ENCODE peak calls at places on chromosomes 6 and 20, in five cellular contexts. R is H1, B is HCT116, I is skeletal muscle cell, W is left cardiac atrium. E is an unnamed sample.

GRCh38 chr6:3859878-3860552 is 10.8 kb downstream of the FAM50B start:
- DNase-seq in B (no peak), R (no peak), W (no peak), I (no peak), E (no peak)

GRCh38 chr6:14732845-14733757 is 512.8 kb upstream of the JARID2 start:
- DNase-seq in B (peak; percentile 79), R (no peak), W (no peak), I (no peak), E (peak; percentile 38)

GRCh38 chr20:20440473-20440872 is 72.6 kb downstream of the INSM1 start:
- DNase-seq in I (no peak), B (no peak), R (no peak), W (no peak), E (no peak)

GRCh38 chr6:136757150-136757549 is 35.1 kb downstream of the MAP3K5 start:
- DNase-seq in R (no peak), B (no peak), I (no peak), W (no peak), E (no peak)

GRCh38 chr6:90765491-90765890 is 178.6 kb upstream of the MAP3K7 start:
- DNase-seq in W (no peak), B (no peak), I (no peak), R (no peak), E (no peak)

GRCh38 chr20:34943808-34944568 is 11.6 kb downstream of the GSS start:
- DNase-seq in W (no peak), B (peak; percentile 16), I (peak; percentile 53), R (no peak), E (peak; percentile 44)

GRCh38 chr6:41464019-41464418 is 82.2 kb upstream of the FOXP4 start:
- DNase-seq in B (no peak), W (no peak), I (no peak), R (no peak), E (no peak)

GRCh38 chr20:50260480-50261221 is 70.0 kb downstream of the CEBPB start:
- DNase-seq in W (no peak), B (no peak), I (no peak), R (no peak), E (no peak)

GRCh38 chr6:85458184-85458583 is 8.3 kb downstream of the NT5E start:
- DNase-seq in W (no peak), R (no peak), I (no peak), B (no peak), E (no peak)

GRCh38 chr6:132569170-132569569 is 952 bp upstream of the TAAR6 start:
- DNase-seq in R (no peak), W (no peak), B (no peak), I (no peak), E (no peak)

GRCh38 chr6:30130887-30131862 is 4.8 kb upstream of the TRIM40 start:
- DNase-seq in R (peak; percentile 55), I (peak; percentile 55), B (peak; percentile 76), W (peak; percentile 60), E (peak; percentile 93)

GRCh38 chr6:139290787-139291294 is 957 bp downstream of the TXLNB start:
- DNase-seq in W (no peak), B (no peak), I (peak; percentile 31), R (no peak), E (no peak)

GRCh38 chr6:153312633-153313032 is 181.6 kb upstream of the RGS17 start:
- DNase-seq in B (peak; percentile 49), I (peak; percentile 36), R (peak; percentile 48), W (peak; percentile 29), E (peak; percentile 73)

GRCh38 chr6:3280866-3281465 is 22.2 kb downstream of the PSMG4 start:
- DNase-seq in W (no peak), R (no peak), B (no peak), I (no peak), E (no peak)

GRCh38 chr6:13372688-13373487 is 44.6 kb upstream of the TBC1D7 start:
- DNase-seq in B (no peak), W (no peak), I (no peak), R (no peak), E (no peak)

GRCh38 chr6:49264909-49265308 is 198.1 kb downstream of the MMUT start:
- DNase-seq in R (no peak), W (no peak), B (no peak), I (no peak), E (no peak)

GRCh38 chr6:137217801-137218472 is 1.2 kb downstream of the IFNGR1 start:
- DNase-seq in R (no peak), I (no peak), W (peak; percentile 39), B (no peak), E (peak; percentile 57)